ENCODE peak calls at places on chromosomes 11 and 22, in seven cellular contexts. One of them, this sample, is unnamed.

GRCh38 chr11:1933416-1934325 is 13.5 kb upstream of the MRPL23 start:
- DNase-seq in endodermal cell: no peak
- DNase-seq in astrocyte of the spinal cord: no peak
- DNase-seq in left ventricle myocardium inferior: no peak
- DNase-seq in CD8-positive, alpha-beta T cell: no peak
- DNase-seq in psoas muscle: peak; percentile 37
- DNase-seq in breast epithelium: no peak
- DNase-seq in this sample: no peak

GRCh38 chr22:33024626-33025025 is 33.6 kb downstream of the SYN3 start:
- DNase-seq in endodermal cell: no peak
- DNase-seq in astrocyte of the spinal cord: no peak
- DNase-seq in left ventricle myocardium inferior: no peak
- DNase-seq in CD8-positive, alpha-beta T cell: no peak
- DNase-seq in psoas muscle: no peak
- DNase-seq in breast epithelium: no peak
- DNase-seq in this sample: no peak

GRCh38 chr22:17167486-17167885 is 8.4 kb upstream of the HDHD5 start:
- DNase-seq in endodermal cell: no peak
- DNase-seq in astrocyte of the spinal cord: no peak
- DNase-seq in left ventricle myocardium inferior: peak; percentile 73
- DNase-seq in CD8-positive, alpha-beta T cell: no peak
- DNase-seq in psoas muscle: peak; percentile 88
- DNase-seq in breast epithelium: peak; percentile 58
- DNase-seq in this sample: no peak

GRCh38 chr11:12149672-12150225 is 39.4 kb downstream of the MICAL2 start:
- DNase-seq in endodermal cell: no peak
- DNase-seq in astrocyte of the spinal cord: no peak
- DNase-seq in left ventricle myocardium inferior: no peak
- DNase-seq in CD8-positive, alpha-beta T cell: no peak
- DNase-seq in psoas muscle: no peak
- DNase-seq in breast epithelium: no peak
- DNase-seq in this sample: no peak

GRCh38 chr11:18012314-18012905 is 437 bp downstream of the SERGEF start:
- DNase-seq in endodermal cell: peak; percentile 80
- DNase-seq in astrocyte of the spinal cord: peak; percentile 19
- DNase-seq in left ventricle myocardium inferior: peak; percentile 15
- DNase-seq in CD8-positive, alpha-beta T cell: peak; percentile 32
- DNase-seq in psoas muscle: peak; percentile 50
- DNase-seq in breast epithelium: no peak
- DNase-seq in this sample: peak; percentile 36

GRCh38 chr11:124640660-124641059 is 18.0 kb downstream of the TBRG1 start:
- DNase-seq in endodermal cell: peak; percentile 78
- DNase-seq in astrocyte of the spinal cord: no peak
- DNase-seq in left ventricle myocardium inferior: no peak
- DNase-seq in CD8-positive, alpha-beta T cell: no peak
- DNase-seq in psoas muscle: no peak
- DNase-seq in breast epithelium: no peak
- DNase-seq in this sample: peak; percentile 48

GRCh38 chr11:35763772-35764171 is 101.2 kb downstream of the TRIM44 start:
- DNase-seq in endodermal cell: no peak
- DNase-seq in astrocyte of the spinal cord: no peak
- DNase-seq in left ventricle myocardium inferior: no peak
- DNase-seq in CD8-positive, alpha-beta T cell: no peak
- DNase-seq in psoas muscle: no peak
- DNase-seq in breast epithelium: no peak
- DNase-seq in this sample: no peak

GRCh38 chr11:77213589-77214428 is 85.8 kb downstream of the MYO7A start:
- DNase-seq in endodermal cell: no peak
- DNase-seq in astrocyte of the spinal cord: no peak
- DNase-seq in left ventricle myocardium inferior: no peak
- DNase-seq in CD8-positive, alpha-beta T cell: no peak
- DNase-seq in psoas muscle: no peak
- DNase-seq in breast epithelium: no peak
- DNase-seq in this sample: no peak

GRCh38 chr22:25139062-25139461 is 60.6 kb upstream of the CRYBB3 start:
- DNase-seq in endodermal cell: no peak
- DNase-seq in astrocyte of the spinal cord: no peak
- DNase-seq in left ventricle myocardium inferior: peak; percentile 48
- DNase-seq in CD8-positive, alpha-beta T cell: no peak
- DNase-seq in psoas muscle: no peak
- DNase-seq in breast epithelium: no peak
- DNase-seq in this sample: no peak

GRCh38 chr11:117409511-117409910 is 81.9 kb downstream of the CEP164 start:
- DNase-seq in endodermal cell: no peak
- DNase-seq in astrocyte of the spinal cord: no peak
- DNase-seq in left ventricle myocardium inferior: no peak
- DNase-seq in CD8-positive, alpha-beta T cell: no peak
- DNase-seq in psoas muscle: no peak
- DNase-seq in breast epithelium: no peak
- DNase-seq in this sample: no peak

GRCh38 chr11:46444305-46444704 is 52.7 kb upstream of the CHRM4 start:
- DNase-seq in endodermal cell: no peak
- DNase-seq in astrocyte of the spinal cord: no peak
- DNase-seq in left ventricle myocardium inferior: no peak
- DNase-seq in CD8-positive, alpha-beta T cell: no peak
- DNase-seq in psoas muscle: no peak
- DNase-seq in breast epithelium: no peak
- DNase-seq in this sample: no peak

GRCh38 chr11:68215087-68215445 is 2.0 kb upstream of the KMT5B start:
- DNase-seq in endodermal cell: peak; percentile 58
- DNase-seq in astrocyte of the spinal cord: no peak
- DNase-seq in left ventricle myocardium inferior: no peak
- DNase-seq in CD8-positive, alpha-beta T cell: no peak
- DNase-seq in psoas muscle: no peak
- DNase-seq in breast epithelium: no peak
- DNase-seq in this sample: no peak

GRCh38 chr11:18853086-18853720 is 61.6 kb upstream of the PTPN5 start:
- DNase-seq in endodermal cell: peak; percentile 75
- DNase-seq in astrocyte of the spinal cord: peak; percentile 11
- DNase-seq in left ventricle myocardium inferior: no peak
- DNase-seq in CD8-positive, alpha-beta T cell: no peak
- DNase-seq in psoas muscle: no peak
- DNase-seq in breast epithelium: no peak
- DNase-seq in this sample: peak; percentile 70

GRCh38 chr11:62186195-62186594 is 3.8 kb upstream of the SCGB1D1 start:
- DNase-seq in endodermal cell: peak; percentile 47
- DNase-seq in astrocyte of the spinal cord: no peak
- DNase-seq in left ventricle myocardium inferior: peak; percentile 29
- DNase-seq in CD8-positive, alpha-beta T cell: no peak
- DNase-seq in psoas muscle: no peak
- DNase-seq in breast epithelium: no peak
- DNase-seq in this sample: no peak

GRCh38 chr11:107770546-107770945 is 58.7 kb upstream of the SLN start:
- DNase-seq in endodermal cell: no peak
- DNase-seq in astrocyte of the spinal cord: peak; percentile 76
- DNase-seq in left ventricle myocardium inferior: no peak
- DNase-seq in CD8-positive, alpha-beta T cell: no peak
- DNase-seq in psoas muscle: no peak
- DNase-seq in breast epithelium: no peak
- DNase-seq in this sample: no peak

GRCh38 chr11:131851951-131852350 is 481.5 kb downstream of the NTM start:
- DNase-seq in endodermal cell: peak; percentile 64
- DNase-seq in astrocyte of the spinal cord: no peak
- DNase-seq in left ventricle myocardium inferior: no peak
- DNase-seq in CD8-positive, alpha-beta T cell: no peak
- DNase-seq in psoas muscle: no peak
- DNase-seq in breast epithelium: no peak
- DNase-seq in this sample: no peak

GRCh38 chr11:110909331-110909730 is 197.1 kb upstream of the ARHGAP20 start:
- DNase-seq in endodermal cell: no peak
- DNase-seq in astrocyte of the spinal cord: no peak
- DNase-seq in left ventricle myocardium inferior: no peak
- DNase-seq in CD8-positive, alpha-beta T cell: no peak
- DNase-seq in psoas muscle: no peak
- DNase-seq in breast epithelium: no peak
- DNase-seq in this sample: peak; percentile 30

GRCh38 chr22:18032455-18033101 is 8.2 kb upstream of the MICAL3 start:
- DNase-seq in endodermal cell: no peak
- DNase-seq in astrocyte of the spinal cord: peak; percentile 64
- DNase-seq in left ventricle myocardium inferior: no peak
- DNase-seq in CD8-positive, alpha-beta T cell: no peak
- DNase-seq in psoas muscle: no peak
- DNase-seq in breast epithelium: no peak
- DNase-seq in this sample: peak; percentile 96

GRCh38 chr11:19670030-19670761 is 42.4 kb upstream of the NAV2 start:
- DNase-seq in endodermal cell: peak; percentile 95
- DNase-seq in astrocyte of the spinal cord: peak; percentile 85
- DNase-seq in left ventricle myocardium inferior: no peak
- DNase-seq in CD8-positive, alpha-beta T cell: no peak
- DNase-seq in psoas muscle: no peak
- DNase-seq in breast epithelium: no peak
- DNase-seq in this sample: peak; percentile 42

GRCh38 chr11:2699531-2700414 is at the start of gene KCNQ1OT1:
- DNase-seq in endodermal cell: peak; percentile 93
- DNase-seq in astrocyte of the spinal cord: peak; percentile 93
- DNase-seq in left ventricle myocardium inferior: peak; percentile 88
- DNase-seq in CD8-positive, alpha-beta T cell: peak; percentile 88
- DNase-seq in psoas muscle: peak; percentile 94
- DNase-seq in breast epithelium: peak; percentile 91
- DNase-seq in this sample: peak; percentile 93

GRCh38 chr11:35077709-35078695 is 61.0 kb upstream of the CD44 start:
- DNase-seq in endodermal cell: no peak
- DNase-seq in astrocyte of the spinal cord: peak; percentile 63
- DNase-seq in left ventricle myocardium inferior: no peak
- DNase-seq in CD8-positive, alpha-beta T cell: peak; percentile 72
- DNase-seq in psoas muscle: no peak
- DNase-seq in breast epithelium: no peak
- DNase-seq in this sample: peak; percentile 92

GRCh38 chr11:35615911-35616900 is 2.1 kb upstream of the FJX1 start:
- DNase-seq in endodermal cell: no peak
- DNase-seq in astrocyte of the spinal cord: peak; percentile 68
- DNase-seq in left ventricle myocardium inferior: no peak
- DNase-seq in CD8-positive, alpha-beta T cell: no peak
- DNase-seq in psoas muscle: no peak
- DNase-seq in breast epithelium: no peak
- DNase-seq in this sample: peak; percentile 67

GRCh38 chr11:123168236-123168635 is 26.8 kb downstream of the CLMP start:
- DNase-seq in endodermal cell: no peak
- DNase-seq in astrocyte of the spinal cord: no peak
- DNase-seq in left ventricle myocardium inferior: no peak
- DNase-seq in CD8-positive, alpha-beta T cell: no peak
- DNase-seq in psoas muscle: no peak
- DNase-seq in breast epithelium: no peak
- DNase-seq in this sample: no peak

GRCh38 chr11:91081440-91082088 is 858.7 kb upstream of the CHORDC1 start:
- DNase-seq in endodermal cell: peak; percentile 52
- DNase-seq in astrocyte of the spinal cord: peak; percentile 35
- DNase-seq in left ventricle myocardium inferior: peak; percentile 23
- DNase-seq in CD8-positive, alpha-beta T cell: no peak
- DNase-seq in psoas muscle: peak; percentile 54
- DNase-seq in breast epithelium: no peak
- DNase-seq in this sample: peak; percentile 89

GRCh38 chr11:31801298-31801702 is 9.8 kb downstream of the PAX6 start:
- DNase-seq in endodermal cell: no peak
- DNase-seq in astrocyte of the spinal cord: no peak
- DNase-seq in left ventricle myocardium inferior: no peak
- DNase-seq in CD8-positive, alpha-beta T cell: no peak
- DNase-seq in psoas muscle: no peak
- DNase-seq in breast epithelium: no peak
- DNase-seq in this sample: no peak

GRCh38 chr11:120773501-120774031 is 250.3 kb upstream of the TBCEL start:
- DNase-seq in endodermal cell: peak; percentile 10
- DNase-seq in astrocyte of the spinal cord: no peak
- DNase-seq in left ventricle myocardium inferior: no peak
- DNase-seq in CD8-positive, alpha-beta T cell: no peak
- DNase-seq in psoas muscle: no peak
- DNase-seq in breast epithelium: no peak
- DNase-seq in this sample: peak; percentile 3

GRCh38 chr11:102522332-102523207 is 8.0 kb downstream of the MMP7 start:
- DNase-seq in endodermal cell: no peak
- DNase-seq in astrocyte of the spinal cord: no peak
- DNase-seq in left ventricle myocardium inferior: no peak
- DNase-seq in CD8-positive, alpha-beta T cell: no peak
- DNase-seq in psoas muscle: no peak
- DNase-seq in breast epithelium: no peak
- DNase-seq in this sample: no peak

GRCh38 chr11:81270686-81271085 is 1463.0 kb downstream of the FAM181B start:
- DNase-seq in endodermal cell: no peak
- DNase-seq in astrocyte of the spinal cord: no peak
- DNase-seq in left ventricle myocardium inferior: no peak
- DNase-seq in CD8-positive, alpha-beta T cell: no peak
- DNase-seq in psoas muscle: no peak
- DNase-seq in breast epithelium: no peak
- DNase-seq in this sample: peak; percentile 58

GRCh38 chr11:57645716-57646085 is 4.0 kb downstream of the YPEL4 start:
- DNase-seq in endodermal cell: peak; percentile 55
- DNase-seq in astrocyte of the spinal cord: no peak
- DNase-seq in left ventricle myocardium inferior: no peak
- DNase-seq in CD8-positive, alpha-beta T cell: no peak
- DNase-seq in psoas muscle: no peak
- DNase-seq in breast epithelium: no peak
- DNase-seq in this sample: no peak
- H3K4me3 ChIP-seq in endodermal cell: no peak overlapping the region
- H3K4me3 ChIP-seq in astrocyte of the spinal cord: no peak overlapping the region
- H3K4me3 ChIP-seq in left ventricle myocardium inferior: no peak overlapping the region
- H3K4me3 ChIP-seq in CD8-positive, alpha-beta T cell: no peak overlapping the region
- H3K4me3 ChIP-seq in psoas muscle: no peak overlapping the region
- H3K4me3 ChIP-seq in breast epithelium: no peak overlapping the region
- H3K4me3 ChIP-seq in this sample: no peak overlapping the region

GRCh38 chr11:129949067-129949466 is 53.6 kb downstream of the PRDM10 start:
- DNase-seq in endodermal cell: no peak
- DNase-seq in astrocyte of the spinal cord: no peak
- DNase-seq in left ventricle myocardium inferior: no peak
- DNase-seq in CD8-positive, alpha-beta T cell: no peak
- DNase-seq in psoas muscle: no peak
- DNase-seq in breast epithelium: no peak
- DNase-seq in this sample: no peak
- TF ChIP-seq CTCF in endodermal cell: no peak
- TF ChIP-seq CTCF in astrocyte of the spinal cord: no peak
- TF ChIP-seq CTCF in left ventricle myocardium inferior: no peak
- TF ChIP-seq CTCF in CD8-positive, alpha-beta T cell: no peak
- TF ChIP-seq CTCF in psoas muscle: no peak
- TF ChIP-seq CTCF in breast epithelium: no peak
- TF ChIP-seq CTCF in this sample: no peak

DNA sequence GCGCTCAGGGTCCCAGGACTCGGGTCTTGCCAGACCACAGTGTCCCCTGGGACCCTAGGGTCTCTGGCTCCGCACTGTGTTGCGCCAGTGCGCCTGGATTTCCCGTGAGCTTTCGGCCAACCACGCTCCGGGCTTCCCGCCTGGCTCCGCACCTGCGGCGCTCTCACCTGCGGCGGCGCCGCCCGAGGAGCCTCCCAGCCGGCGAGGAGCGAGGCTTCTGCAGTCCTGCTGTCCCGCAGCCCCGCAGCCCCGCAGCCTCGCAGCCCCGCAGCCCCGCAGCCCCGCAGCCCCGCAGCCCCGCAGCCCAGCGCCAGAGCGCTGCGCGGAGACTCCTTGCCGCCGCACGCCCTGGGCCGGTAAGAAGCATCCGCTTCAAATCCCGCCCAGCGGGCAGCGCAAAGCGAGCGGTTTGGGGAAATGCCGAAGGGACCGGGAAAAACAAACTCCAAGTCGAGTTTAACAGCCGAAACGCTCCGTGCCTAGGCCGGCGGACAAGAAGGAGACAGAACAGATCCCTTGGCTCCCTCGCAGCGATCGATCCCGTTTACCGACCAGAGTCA is 936 bp downstream of the ALX4 start:
- DNase-seq in endodermal cell: no peak
- DNase-seq in astrocyte of the spinal cord: no peak
- DNase-seq in left ventricle myocardium inferior: no peak
- DNase-seq in CD8-positive, alpha-beta T cell: peak; percentile 5
- DNase-seq in psoas muscle: no peak
- DNase-seq in breast epithelium: no peak
- DNase-seq in this sample: no peak
- H3K4me3 ChIP-seq in endodermal cell: no peak overlapping the region
- H3K4me3 ChIP-seq in astrocyte of the spinal cord: no peak overlapping the region
- H3K4me3 ChIP-seq in left ventricle myocardium inferior: peak overlapping the region; percentile 65
- H3K4me3 ChIP-seq in CD8-positive, alpha-beta T cell: no peak overlapping the region
- H3K4me3 ChIP-seq in psoas muscle: peak overlapping the region; percentile 61
- H3K4me3 ChIP-seq in breast epithelium: peak overlapping the region; percentile 58
- H3K4me3 ChIP-seq in this sample: no peak overlapping the region

GRCh38 chr22:19957445-19957844 is 15.8 kb upstream of the TXNRD2 start:
- DNase-seq in endodermal cell: no peak
- DNase-seq in astrocyte of the spinal cord: no peak
- DNase-seq in left ventricle myocardium inferior: peak; percentile 13
- DNase-seq in CD8-positive, alpha-beta T cell: no peak
- DNase-seq in psoas muscle: peak; percentile 53
- DNase-seq in breast epithelium: no peak
- DNase-seq in this sample: no peak
- TF ChIP-seq CTCF in endodermal cell: peak; percentile 54
- TF ChIP-seq CTCF in astrocyte of the spinal cord: peak; percentile 7
- TF ChIP-seq CTCF in left ventricle myocardium inferior: no peak
- TF ChIP-seq CTCF in CD8-positive, alpha-beta T cell: no peak
- TF ChIP-seq CTCF in psoas muscle: peak; percentile 8
- TF ChIP-seq CTCF in breast epithelium: no peak
- TF ChIP-seq CTCF in this sample: no peak